ENCODE peak calls at places on chromosomes 5 and 9, in nine cellular contexts. U is ecto neural progenitor cell, S is heart right ventricle, J is RPMI8226, B is chondrocyte, Z is AG09309, L is esophagus squamous epithelium, N is GDM1, C is neuronal stem cell. W is an unnamed sample.

GRCh38 chr5:154178661-154179060 is 11.9 kb upstream of the GALNT10 start:
- DNase-seq in U (no peak), S (no peak), J (no peak), B (no peak), Z (no peak), L (no peak), N (no peak), C (no peak), W (no peak)

GRCh38 chr9:130339306-130339705 is 73.7 kb downstream of the HMCN2 start:
- DNase-seq in U (no peak), S (no peak), J (no peak), B (no peak), Z (no peak), L (no peak), N (no peak), C (no peak), W (no peak)

GRCh38 chr5:143405063-143405746 is 1.7 kb upstream of the NR3C1 start:
- DNase-seq in U (peak), S (peak), J (peak), B (peak), Z (no peak), L (peak), N (peak), C (peak), W (no peak)

GRCh38 chr5:174552428-174552827 is 172.0 kb upstream of the MSX2 start:
- DNase-seq in U (no peak), S (no peak), J (no peak), B (no peak), Z (no peak), L (no peak), N (no peak), C (no peak), W (no peak)

GRCh38 chr5:138461343-138462125 is 3.7 kb upstream of the EGR1 start:
- DNase-seq in U (peak), S (peak), J (no peak), B (peak), Z (peak), L (no peak), N (no peak), C (no peak), W (no peak)

GRCh38 chr9:137853392-137853995 is 24.1 kb upstream of the CACNA1B start:
- DNase-seq in U (no peak), S (no peak), J (no peak), B (no peak), Z (no peak), L (no peak), N (no peak), C (no peak), W (no peak)

GRCh38 chr9:121220996-121221671 is 19.5 kb upstream of the RAB14 start:
- DNase-seq in U (no peak), S (no peak), J (no peak), B (no peak), Z (no peak), L (no peak), N (no peak), C (no peak), W (no peak)

GRCh38 chr9:95249986-95250385 is 67.5 kb downstream of the FANCC start:
- DNase-seq in U (no peak), S (no peak), J (no peak), B (no peak), Z (no peak), L (no peak), N (no peak), C (no peak), W (no peak)

GRCh38 chr5:102865171-102865509 is 110.0 kb downstream of the PAM start:
- DNase-seq in U (no peak), S (no peak), J (no peak), B (no peak), Z (no peak), L (no peak), N (no peak), C (peak), W (no peak)

GRCh38 chr5:9198399-9198798 is 347.5 kb downstream of the SEMA5A start:
- DNase-seq in U (no peak), S (no peak), J (no peak), B (no peak), Z (no peak), L (no peak), N (no peak), C (no peak), W (no peak)

GRCh38 chr5:172488221-172488620 is 33.9 kb upstream of the SH3PXD2B start:
- DNase-seq in U (no peak), S (no peak), J (no peak), B (no peak), Z (no peak), L (no peak), N (no peak), C (no peak), W (no peak)

GRCh38 chr5:159849437-159850191 is 66.7 kb upstream of the ADRA1B start:
- DNase-seq in U (no peak), S (no peak), J (no peak), B (no peak), Z (peak), L (no peak), N (no peak), C (no peak), W (no peak)

W was measured in GM18507.